ENCODE peak calls at places on chromosome 1, in eight cellular contexts. One of them, this sample, is unnamed.

GRCh38 chr1:202085682-202086373 is 36.9 kb upstream of the GPR37L1 start:
- DNase-seq in BE2C: no peak
- DNase-seq in GM03348: no peak
- DNase-seq in effector CD4-positive, alpha-beta T cell: no peak
- DNase-seq in epithelial cell of esophagus: no peak
- DNase-seq in RKO: no peak
- DNase-seq in lung microvascular endothelial cell: no peak
- DNase-seq in GM12892: no peak
- DNase-seq in this sample: no peak

GRCh38 chr1:88877382-88877825 is 14.0 kb downstream of the GTF2B start:
- DNase-seq in epithelial cell of esophagus: peak; percentile 35
- DNase-seq in BE2C: no peak
- DNase-seq in lung microvascular endothelial cell: peak; percentile 43
- DNase-seq in effector CD4-positive, alpha-beta T cell: no peak
- DNase-seq in GM03348: peak; percentile 48
- DNase-seq in GM12892: no peak
- DNase-seq in RKO: peak; percentile 66
- DNase-seq in this sample: peak; percentile 30

GRCh38 chr1:46302091-46303037 is 1.1 kb downstream of the LRRC41 start:
- DNase-seq in lung microvascular endothelial cell: peak; percentile 70
- DNase-seq in GM03348: peak; percentile 75
- DNase-seq in BE2C: peak; percentile 42
- DNase-seq in RKO: no peak
- DNase-seq in GM12892: peak; percentile 76
- DNase-seq in effector CD4-positive, alpha-beta T cell: peak; percentile 30
- DNase-seq in epithelial cell of esophagus: peak; percentile 45
- DNase-seq in this sample: peak; percentile 76

GRCh38 chr1:170967042-170967910 is 31.9 kb downstream of the MROH9 start:
- DNase-seq in BE2C: no peak
- DNase-seq in RKO: peak; percentile 67
- DNase-seq in lung microvascular endothelial cell: peak; percentile 69
- DNase-seq in epithelial cell of esophagus: peak; percentile 57
- DNase-seq in effector CD4-positive, alpha-beta T cell: no peak
- DNase-seq in GM03348: peak; percentile 65
- DNase-seq in GM12892: no peak
- DNase-seq in this sample: peak; percentile 48

GRCh38 chr1:119324198-119324597 is 44.4 kb upstream of the HAO2 start:
- DNase-seq in BE2C: no peak
- DNase-seq in epithelial cell of esophagus: no peak
- DNase-seq in RKO: no peak
- DNase-seq in GM03348: no peak
- DNase-seq in lung microvascular endothelial cell: no peak
- DNase-seq in GM12892: no peak
- DNase-seq in effector CD4-positive, alpha-beta T cell: no peak
- DNase-seq in this sample: no peak

GRCh38 chr1:113021430-113022085 is 51.4 kb upstream of the LRIG2 start:
- DNase-seq in RKO: no peak
- DNase-seq in GM03348: peak; percentile 30
- DNase-seq in effector CD4-positive, alpha-beta T cell: no peak
- DNase-seq in epithelial cell of esophagus: peak; percentile 90
- DNase-seq in lung microvascular endothelial cell: no peak
- DNase-seq in BE2C: no peak
- DNase-seq in GM12892: no peak
- DNase-seq in this sample: peak; percentile 51

GRCh38 chr1:107877092-107877491 is 87.9 kb downstream of the VAV3 start:
- DNase-seq in effector CD4-positive, alpha-beta T cell: no peak
- DNase-seq in GM12892: no peak
- DNase-seq in BE2C: no peak
- DNase-seq in RKO: no peak
- DNase-seq in GM03348: peak; percentile 37
- DNase-seq in lung microvascular endothelial cell: no peak
- DNase-seq in epithelial cell of esophagus: peak; percentile 80
- DNase-seq in this sample: peak; percentile 16

GRCh38 chr1:54439550-54440223 is 33.5 kb upstream of the SSBP3 start:
- DNase-seq in lung microvascular endothelial cell: no peak
- DNase-seq in effector CD4-positive, alpha-beta T cell: no peak
- DNase-seq in BE2C: no peak
- DNase-seq in epithelial cell of esophagus: no peak
- DNase-seq in GM03348: no peak
- DNase-seq in GM12892: no peak
- DNase-seq in RKO: no peak
- DNase-seq in this sample: no peak

GRCh38 chr1:58045094-58045493 is 501.4 kb downstream of the OMA1 start:
- DNase-seq in RKO: no peak
- DNase-seq in GM03348: no peak
- DNase-seq in GM12892: no peak
- DNase-seq in BE2C: no peak
- DNase-seq in lung microvascular endothelial cell: no peak
- DNase-seq in effector CD4-positive, alpha-beta T cell: no peak
- DNase-seq in epithelial cell of esophagus: no peak
- DNase-seq in this sample: no peak

GRCh38 chr1:230909974-230910754 is 41.8 kb upstream of the C1orf198 start:
- DNase-seq in epithelial cell of esophagus: peak; percentile 4
- DNase-seq in GM12892: no peak
- DNase-seq in BE2C: no peak
- DNase-seq in effector CD4-positive, alpha-beta T cell: no peak
- DNase-seq in lung microvascular endothelial cell: peak; percentile 10
- DNase-seq in GM03348: no peak
- DNase-seq in RKO: no peak
- DNase-seq in this sample: no peak

GRCh38 chr1:222616535-222616934 is 1.4 kb upstream of the MIA3 start:
- DNase-seq in RKO: peak; percentile 11
- DNase-seq in BE2C: no peak
- DNase-seq in GM12892: no peak
- DNase-seq in lung microvascular endothelial cell: no peak
- DNase-seq in epithelial cell of esophagus: peak; percentile 15
- DNase-seq in effector CD4-positive, alpha-beta T cell: no peak
- DNase-seq in GM03348: peak; percentile 74
- DNase-seq in this sample: peak; percentile 80

GRCh38 chr1:8780405-8780804 is 37.0 kb downstream of the RERE start:
- DNase-seq in lung microvascular endothelial cell: peak; percentile 52
- DNase-seq in BE2C: no peak
- DNase-seq in RKO: no peak
- DNase-seq in GM03348: no peak
- DNase-seq in effector CD4-positive, alpha-beta T cell: no peak
- DNase-seq in GM12892: no peak
- DNase-seq in epithelial cell of esophagus: no peak
- DNase-seq in this sample: no peak

This sample was measured in AG20443.